ENCODE peak calls at places on chromosome 11, in ten cellular contexts. One of them, this sample, is unnamed.

GRCh38 chr11:2114430-2115241 is 24.6 kb downstream of the IGF2 start:
- DNase-seq in effector memory CD4-positive, alpha-beta T cell: no peak
- DNase-seq in GM23338: no peak
- DNase-seq in fibroblast of lung: no peak
- DNase-seq in HAP-1: no peak
- DNase-seq in body of pancreas: no peak
- DNase-seq in neuronal stem cell: no peak
- DNase-seq in sigmoid colon: no peak
- DNase-seq in mucosa of descending colon: no peak
- DNase-seq in testis: no peak
- DNase-seq in this sample: peak; percentile 68

GRCh38 chr11:3939211-3939610 is 83.7 kb downstream of the STIM1 start:
- DNase-seq in GM23338: no peak
- DNase-seq in sigmoid colon: no peak
- DNase-seq in neuronal stem cell: no peak
- DNase-seq in effector memory CD4-positive, alpha-beta T cell: no peak
- DNase-seq in mucosa of descending colon: no peak
- DNase-seq in HAP-1: no peak
- DNase-seq in body of pancreas: no peak
- DNase-seq in testis: no peak
- DNase-seq in fibroblast of lung: peak; percentile 96
- DNase-seq in this sample: no peak

GRCh38 chr11:69272961-69273461 is 20.9 kb upstream of the MYEOV start:
- DNase-seq in GM23338: no peak
- DNase-seq in testis: no peak
- DNase-seq in HAP-1: no peak
- DNase-seq in mucosa of descending colon: no peak
- DNase-seq in body of pancreas: no peak
- DNase-seq in fibroblast of lung: no peak
- DNase-seq in neuronal stem cell: no peak
- DNase-seq in sigmoid colon: no peak
- DNase-seq in effector memory CD4-positive, alpha-beta T cell: no peak
- DNase-seq in this sample: no peak

GRCh38 chr11:63940786-63941185 is 2.0 kb downstream of the NAA40 start:
- DNase-seq in testis: no peak
- DNase-seq in GM23338: no peak
- DNase-seq in effector memory CD4-positive, alpha-beta T cell: no peak
- DNase-seq in mucosa of descending colon: no peak
- DNase-seq in HAP-1: no peak
- DNase-seq in sigmoid colon: no peak
- DNase-seq in fibroblast of lung: no peak
- DNase-seq in body of pancreas: no peak
- DNase-seq in neuronal stem cell: no peak
- DNase-seq in this sample: no peak

GRCh38 chr11:65316979-65317786 is 2.5 kb downstream of the CDC42EP2 start:
- DNase-seq in neuronal stem cell: no peak
- DNase-seq in sigmoid colon: peak; percentile 90
- DNase-seq in body of pancreas: peak; percentile 52
- DNase-seq in HAP-1: no peak
- DNase-seq in mucosa of descending colon: peak; percentile 87
- DNase-seq in fibroblast of lung: peak; percentile 74
- DNase-seq in testis: peak; percentile 63
- DNase-seq in effector memory CD4-positive, alpha-beta T cell: no peak
- DNase-seq in GM23338: peak; percentile 80
- DNase-seq in this sample: peak; percentile 70

GRCh38 chr11:122757201-122757600 is 81.1 kb upstream of the CRTAM start:
- DNase-seq in fibroblast of lung: no peak
- DNase-seq in testis: no peak
- DNase-seq in HAP-1: no peak
- DNase-seq in neuronal stem cell: no peak
- DNase-seq in sigmoid colon: no peak
- DNase-seq in mucosa of descending colon: no peak
- DNase-seq in effector memory CD4-positive, alpha-beta T cell: no peak
- DNase-seq in body of pancreas: no peak
- DNase-seq in GM23338: no peak
- DNase-seq in this sample: no peak

GRCh38 chr11:91495837-91496236 is 728.8 kb upstream of the FAT3 start:
- DNase-seq in neuronal stem cell: no peak
- DNase-seq in fibroblast of lung: no peak
- DNase-seq in body of pancreas: no peak
- DNase-seq in testis: no peak
- DNase-seq in mucosa of descending colon: no peak
- DNase-seq in effector memory CD4-positive, alpha-beta T cell: no peak
- DNase-seq in HAP-1: no peak
- DNase-seq in sigmoid colon: no peak
- DNase-seq in GM23338: no peak
- DNase-seq in this sample: no peak

GRCh38 chr11:117232022-117232878 is at the start of the genes PCSK7 and RNF214:
- DNase-seq in sigmoid colon: peak; percentile 92
- DNase-seq in GM23338: peak; percentile 87
- DNase-seq in mucosa of descending colon: peak; percentile 81
- DNase-seq in effector memory CD4-positive, alpha-beta T cell: peak; percentile 65
- DNase-seq in fibroblast of lung: peak; percentile 64
- DNase-seq in neuronal stem cell: peak; percentile 88
- DNase-seq in HAP-1: peak; percentile 73
- DNase-seq in body of pancreas: peak; percentile 84
- DNase-seq in testis: peak; percentile 81
- DNase-seq in this sample: peak; percentile 93

GRCh38 chr11:3944198-3944597 is 88.7 kb downstream of the STIM1 start:
- DNase-seq in fibroblast of lung: peak; percentile 53
- DNase-seq in testis: peak; percentile 42
- DNase-seq in HAP-1: no peak
- DNase-seq in neuronal stem cell: no peak
- DNase-seq in sigmoid colon: no peak
- DNase-seq in effector memory CD4-positive, alpha-beta T cell: no peak
- DNase-seq in mucosa of descending colon: no peak
- DNase-seq in body of pancreas: no peak
- DNase-seq in GM23338: no peak
- DNase-seq in this sample: peak; percentile 53

GRCh38 chr11:13767461-13767860 is 99.0 kb downstream of the FAR1 start:
- DNase-seq in GM23338: no peak
- DNase-seq in testis: no peak
- DNase-seq in mucosa of descending colon: no peak
- DNase-seq in fibroblast of lung: no peak
- DNase-seq in HAP-1: no peak
- DNase-seq in body of pancreas: no peak
- DNase-seq in sigmoid colon: no peak
- DNase-seq in effector memory CD4-positive, alpha-beta T cell: no peak
- DNase-seq in neuronal stem cell: no peak
- DNase-seq in this sample: no peak

GRCh38 chr11:127056338-127056971 is 55.9 kb upstream of the KIRREL3 start:
- DNase-seq in fibroblast of lung: no peak
- DNase-seq in testis: no peak
- DNase-seq in neuronal stem cell: no peak
- DNase-seq in body of pancreas: no peak
- DNase-seq in GM23338: no peak
- DNase-seq in HAP-1: no peak
- DNase-seq in effector memory CD4-positive, alpha-beta T cell: no peak
- DNase-seq in mucosa of descending colon: no peak
- DNase-seq in sigmoid colon: no peak
- DNase-seq in this sample: no peak

GRCh38 chr11:64208086-64208795 is 1.7 kb downstream of the FERMT3 start:
- DNase-seq in fibroblast of lung: no peak
- DNase-seq in testis: no peak
- DNase-seq in mucosa of descending colon: no peak
- DNase-seq in body of pancreas: no peak
- DNase-seq in sigmoid colon: no peak
- DNase-seq in effector memory CD4-positive, alpha-beta T cell: no peak
- DNase-seq in HAP-1: no peak
- DNase-seq in neuronal stem cell: no peak
- DNase-seq in GM23338: no peak
- DNase-seq in this sample: no peak

DNA sequence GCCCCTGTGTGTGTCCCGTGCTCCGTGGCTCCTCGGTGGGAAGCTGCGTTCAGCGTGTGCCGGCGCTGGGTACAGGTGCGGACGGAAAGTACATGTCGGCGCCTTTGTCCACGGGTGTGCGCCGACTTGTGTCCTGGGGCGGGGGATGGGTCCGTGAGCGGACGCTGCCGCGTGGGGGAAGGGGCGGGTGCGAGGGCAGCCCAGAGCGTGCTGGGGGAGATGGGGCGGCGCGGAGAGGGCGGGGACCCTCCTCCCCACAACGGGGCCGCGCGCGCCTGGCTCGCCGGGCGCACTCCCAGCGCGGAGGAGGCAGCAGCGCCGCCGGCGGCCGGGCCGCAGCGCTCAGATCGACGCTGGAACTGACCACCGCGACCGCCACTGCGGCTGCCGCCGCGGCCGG is 33.6 kb upstream of the RELT start:
- DNase-seq in body of pancreas: peak; percentile 35
- DNase-seq in testis: peak; percentile 30
- DNase-seq in HAP-1: no peak
- DNase-seq in sigmoid colon: no peak
- DNase-seq in effector memory CD4-positive, alpha-beta T cell: no peak
- DNase-seq in mucosa of descending colon: no peak
- DNase-seq in GM23338: peak; percentile 67
- DNase-seq in fibroblast of lung: no peak
- DNase-seq in neuronal stem cell: no peak
- DNase-seq in this sample: no peak
- H3K4me3 ChIP-seq in body of pancreas: no peak overlapping the region
- H3K4me3 ChIP-seq in testis: peak overlapping the region; percentile 37
- H3K4me3 ChIP-seq in HAP-1: no peak overlapping the region
- H3K4me3 ChIP-seq in sigmoid colon: peak overlapping the region; percentile 44
- H3K4me3 ChIP-seq in effector memory CD4-positive, alpha-beta T cell: no peak overlapping the region
- H3K4me3 ChIP-seq in mucosa of descending colon: no peak overlapping the region
- H3K4me3 ChIP-seq in GM23338: peak overlapping the region; percentile 61
- H3K4me3 ChIP-seq in fibroblast of lung: no peak overlapping the region
- H3K4me3 ChIP-seq in neuronal stem cell: peak overlapping the region; percentile 74
- H3K4me3 ChIP-seq in this sample: no peak overlapping the region

GRCh38 chr11:44833221-44833620 is 106.5 kb downstream of the TSPAN18 start:
- DNase-seq in neuronal stem cell: no peak
- DNase-seq in HAP-1: no peak
- DNase-seq in effector memory CD4-positive, alpha-beta T cell: no peak
- DNase-seq in fibroblast of lung: no peak
- DNase-seq in sigmoid colon: no peak
- DNase-seq in body of pancreas: no peak
- DNase-seq in GM23338: no peak
- DNase-seq in testis: no peak
- DNase-seq in mucosa of descending colon: no peak
- DNase-seq in this sample: no peak

GRCh38 chr11:44834846-44835245 is 108.1 kb downstream of the TSPAN18 start:
- DNase-seq in mucosa of descending colon: no peak
- DNase-seq in sigmoid colon: no peak
- DNase-seq in GM23338: no peak
- DNase-seq in effector memory CD4-positive, alpha-beta T cell: no peak
- DNase-seq in testis: no peak
- DNase-seq in fibroblast of lung: no peak
- DNase-seq in body of pancreas: no peak
- DNase-seq in HAP-1: no peak
- DNase-seq in neuronal stem cell: no peak
- DNase-seq in this sample: no peak

GRCh38 chr11:44833869-44834452 is 107.2 kb downstream of the TSPAN18 start:
- DNase-seq in testis: no peak
- DNase-seq in sigmoid colon: no peak
- DNase-seq in neuronal stem cell: peak; percentile 60
- DNase-seq in effector memory CD4-positive, alpha-beta T cell: no peak
- DNase-seq in fibroblast of lung: no peak
- DNase-seq in HAP-1: peak; percentile 10
- DNase-seq in mucosa of descending colon: no peak
- DNase-seq in body of pancreas: no peak
- DNase-seq in GM23338: peak; percentile 65
- DNase-seq in this sample: no peak

GRCh38 chr11:44835979-44836378 is 109.2 kb downstream of the TSPAN18 start:
- DNase-seq in fibroblast of lung: no peak
- DNase-seq in testis: no peak
- DNase-seq in effector memory CD4-positive, alpha-beta T cell: no peak
- DNase-seq in GM23338: no peak
- DNase-seq in body of pancreas: no peak
- DNase-seq in sigmoid colon: no peak
- DNase-seq in mucosa of descending colon: no peak
- DNase-seq in HAP-1: no peak
- DNase-seq in neuronal stem cell: no peak
- DNase-seq in this sample: no peak

DNA sequence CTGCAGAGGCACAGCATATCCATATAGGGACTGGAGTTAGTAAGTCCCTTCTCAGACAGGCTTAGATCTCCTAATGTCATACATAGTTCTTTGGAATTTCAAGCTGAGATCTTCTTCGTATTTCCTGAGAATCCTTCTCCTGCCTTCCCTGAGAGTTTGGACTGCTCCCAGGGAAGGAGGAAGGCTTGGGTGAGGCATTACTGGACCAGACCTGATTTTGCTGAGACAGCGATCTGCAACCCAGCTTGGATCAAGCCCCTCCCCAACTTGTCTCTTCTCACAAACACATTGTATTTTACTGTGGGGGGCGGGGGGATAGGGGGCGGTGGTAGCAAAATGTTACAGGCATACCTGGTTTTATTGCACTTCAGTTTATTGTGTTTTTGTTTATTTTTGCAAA is 108.6 kb downstream of the TSPAN18 start:
- DNase-seq in effector memory CD4-positive, alpha-beta T cell: no peak
- DNase-seq in neuronal stem cell: no peak
- DNase-seq in mucosa of descending colon: no peak
- DNase-seq in fibroblast of lung: no peak
- DNase-seq in testis: no peak
- DNase-seq in sigmoid colon: no peak
- DNase-seq in HAP-1: no peak
- DNase-seq in body of pancreas: no peak
- DNase-seq in GM23338: no peak
- DNase-seq in this sample: no peak
- H3K4me1 ChIP-seq in effector memory CD4-positive, alpha-beta T cell: no peaks in the 10 kb centered on the region
- H3K4me1 ChIP-seq in neuronal stem cell: peaks cover 18% of the 10 kb centered on the region
- H3K4me1 ChIP-seq in mucosa of descending colon: no peaks in the 10 kb centered on the region
- H3K4me1 ChIP-seq in fibroblast of lung: peaks cover 2% of the 10 kb centered on the region
- H3K4me1 ChIP-seq in testis: peaks cover 19% of the 10 kb centered on the region
- H3K4me1 ChIP-seq in sigmoid colon: no peaks in the 10 kb centered on the region
- H3K4me1 ChIP-seq in HAP-1: peaks cover 9% of the 10 kb centered on the region
- H3K4me1 ChIP-seq in body of pancreas: peaks cover 15% of the 10 kb centered on the region
- H3K4me1 ChIP-seq in GM23338: peaks cover 38% of the 10 kb centered on the region
- H3K4me1 ChIP-seq in this sample: no peaks in the 10 kb centered on the region

GRCh38 chr11:113817162-113817561 is 37.6 kb downstream of the CLDN25 start:
- DNase-seq in testis: no peak
- DNase-seq in neuronal stem cell: no peak
- DNase-seq in sigmoid colon: no peak
- DNase-seq in body of pancreas: no peak
- DNase-seq in effector memory CD4-positive, alpha-beta T cell: no peak
- DNase-seq in mucosa of descending colon: no peak
- DNase-seq in GM23338: no peak
- DNase-seq in HAP-1: no peak
- DNase-seq in fibroblast of lung: peak; percentile 25
- DNase-seq in this sample: no peak
- H3K36me3 ChIP-seq in testis: no peaks in the 10 kb centered on the region
- H3K36me3 ChIP-seq in neuronal stem cell: peaks cover 8% of the 10 kb centered on the region
- H3K36me3 ChIP-seq in sigmoid colon: peaks cover 35% of the 10 kb centered on the region
- H3K36me3 ChIP-seq in body of pancreas: peaks cover 5% of the 10 kb centered on the region
- H3K36me3 ChIP-seq in effector memory CD4-positive, alpha-beta T cell: peaks cover 3% of the 10 kb centered on the region
- H3K36me3 ChIP-seq in mucosa of descending colon: no peaks in the 10 kb centered on the region
- H3K36me3 ChIP-seq in GM23338: peaks cover 74% of the 10 kb centered on the region
- H3K36me3 ChIP-seq in HAP-1: peaks cover 21% of the 10 kb centered on the region
- H3K36me3 ChIP-seq in fibroblast of lung: no peaks in the 10 kb centered on the region
- H3K36me3 ChIP-seq in this sample: peaks cover 3% of the 10 kb centered on the region

DNA sequence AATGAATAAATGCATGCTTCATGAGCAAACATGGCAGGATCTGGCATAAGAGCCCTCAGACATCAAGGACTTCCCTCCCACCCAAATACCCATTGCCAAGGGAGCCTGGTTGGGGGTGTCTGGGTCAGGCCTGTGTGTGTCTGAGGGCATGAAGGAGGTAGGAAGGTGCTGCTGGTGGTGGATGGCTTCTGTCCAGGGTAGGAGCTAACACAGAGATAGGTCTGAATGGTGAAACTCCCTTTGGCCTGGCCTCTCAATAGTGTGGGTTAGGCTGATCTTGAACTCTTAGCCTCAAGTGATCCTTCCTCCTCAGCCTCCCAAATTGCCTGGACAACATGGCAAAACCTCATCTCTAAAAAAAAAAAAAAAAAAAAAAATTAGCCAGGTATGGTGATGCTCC is 2.8 kb downstream of the AMPD3 start:
- DNase-seq in effector memory CD4-positive, alpha-beta T cell: no peak
- DNase-seq in mucosa of descending colon: no peak
- DNase-seq in GM23338: no peak
- DNase-seq in testis: no peak
- DNase-seq in body of pancreas: no peak
- DNase-seq in fibroblast of lung: no peak
- DNase-seq in sigmoid colon: no peak
- DNase-seq in HAP-1: no peak
- DNase-seq in neuronal stem cell: no peak
- DNase-seq in this sample: no peak
- H3K4me3 ChIP-seq in effector memory CD4-positive, alpha-beta T cell: no peak overlapping the region
- H3K4me3 ChIP-seq in mucosa of descending colon: no peak overlapping the region
- H3K4me3 ChIP-seq in GM23338: no peak overlapping the region
- H3K4me3 ChIP-seq in testis: no peak overlapping the region
- H3K4me3 ChIP-seq in body of pancreas: no peak overlapping the region
- H3K4me3 ChIP-seq in fibroblast of lung: no peak overlapping the region
- H3K4me3 ChIP-seq in sigmoid colon: no peak overlapping the region
- H3K4me3 ChIP-seq in HAP-1: no peak overlapping the region
- H3K4me3 ChIP-seq in neuronal stem cell: no peak overlapping the region
- H3K4me3 ChIP-seq in this sample: no peak overlapping the region

This sample was measured in aorta.